ENCODE peak calls at places on chromosomes 2 and 18, in four cellular contexts. N is bronchial epithelial cell, C is adipocyte, L is brain microvascular endothelial cell. D is an unnamed sample.

GRCh38 chr2:44672431-44672830 is 269.1 kb upstream of the SIX3 start:
- DNase-seq in C (no peak), N (no peak), L (no peak), D (no peak)

GRCh38 chr18:35577045-35577848 is 4.3 kb upstream of the GALNT1 start:
- DNase-seq in C (no peak), N (peak; percentile 33), L (no peak), D (no peak)

GRCh38 chr2:149526689-149527088 is 60.9 kb downstream of the MMADHC start:
- DNase-seq in L (no peak), C (no peak), N (no peak), D (no peak)

GRCh38 chr2:20629581-20630291 is 21.2 kb downstream of the HS1BP3 start:
- DNase-seq in C (no peak), L (no peak), N (no peak), D (no peak)

GRCh38 chr18:3104190-3105054 is 91.5 kb upstream of the LPIN2 start:
- DNase-seq in L (no peak), N (peak; percentile 96), C (peak; percentile 71), D (no peak)

GRCh38 chr2:191612496-191612895 is 65.4 kb upstream of the NABP1 start:
- DNase-seq in N (peak; percentile 97), C (peak; percentile 60), L (peak; percentile 60), D (peak; percentile 75)

GRCh38 chr2:70958759-70959158 is 19.7 kb upstream of the ANKRD53 start:
- DNase-seq in N (no peak), C (no peak), L (no peak), D (no peak)

GRCh38 chr18:62324917-62325805 is at the start of gene TNFRSF11A:
- DNase-seq in C (peak; percentile 33), L (no peak), N (no peak), D (no peak)

GRCh38 chr2:143259368-143259958 is 130.2 kb downstream of the ARHGAP15 start:
- DNase-seq in C (peak; percentile 92), N (peak; percentile 67), L (peak; percentile 82), D (no peak)

GRCh38 chr2:96832751-96833507 is 10.9 kb downstream of the ANKRD23 start:
- DNase-seq in L (peak; percentile 70), N (peak; percentile 59), C (peak; percentile 61), D (no peak)

GRCh38 chr2:152694161-152694661 is 23.1 kb downstream of the PRPF40A start:
- DNase-seq in L (peak; percentile 87), C (peak; percentile 75), N (peak; percentile 17), D (no peak)

GRCh38 chr2:212727751-212728150 is 189.1 kb upstream of the ERBB4 start:
- DNase-seq in C (peak; percentile 43), N (peak; percentile 73), L (no peak), D (no peak)

DNA sequence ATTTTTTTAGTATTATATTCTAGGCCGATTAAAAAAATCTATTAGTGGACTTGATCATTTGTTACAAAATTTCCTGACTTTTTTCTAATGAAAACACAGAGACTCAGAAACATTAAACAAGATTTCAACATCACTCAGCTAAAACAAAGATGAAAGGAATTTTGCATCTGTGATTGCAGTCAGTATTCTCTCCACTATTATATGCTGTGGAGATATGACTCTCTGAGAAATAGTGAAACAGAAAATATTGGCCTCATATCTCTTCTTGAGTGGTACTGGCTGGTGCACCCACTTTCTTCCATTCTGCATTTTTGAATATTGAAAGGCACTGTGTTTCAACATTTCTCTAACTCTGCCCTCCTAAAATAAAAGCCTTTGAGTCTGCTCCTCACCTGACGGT is 914.2 kb downstream of the TSN start:
- DNase-seq in L (no peak), C (no peak), N (no peak), D (no peak)
- H3K36me3 ChIP-seq in L (no peaks in the 10 kb centered on the region), C (no peaks in the 10 kb centered on the region), N (no peaks in the 10 kb centered on the region), D (no peaks in the 10 kb centered on the region)

DNA sequence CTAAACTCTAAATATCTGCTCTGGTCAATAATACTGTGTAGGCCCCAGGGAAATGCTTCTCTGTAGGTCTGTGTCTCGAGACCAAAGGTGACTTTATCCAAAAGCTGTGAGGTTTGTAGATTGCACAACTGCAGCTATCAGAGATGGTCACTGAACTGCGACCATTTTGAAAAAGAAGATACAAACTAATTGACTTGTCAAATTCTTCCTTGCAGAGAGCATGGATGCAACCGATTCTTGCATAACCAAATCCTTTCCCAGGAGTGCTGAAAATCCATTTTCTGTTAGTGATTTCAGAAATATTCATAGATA is 155.8 kb downstream of the SH3BP4 start:
- DNase-seq in N (no peak), C (no peak), L (no peak), D (no peak)
- H3K36me3 ChIP-seq in N (no peaks in the 10 kb centered on the region), C (no peaks in the 10 kb centered on the region), L (no peaks in the 10 kb centered on the region), D (no peaks in the 10 kb centered on the region)

GRCh38 chr2:233655043-233655442 is 16.7 kb upstream of the UGT1A9 start:
- DNase-seq in C (no peak), L (no peak), N (no peak), D (no peak)

GRCh38 chr2:233654501-233654900 is 17.2 kb upstream of the UGT1A9 start:
- DNase-seq in L (no peak), C (no peak), N (no peak), D (no peak)

GRCh38 chr2:233651430-233651829 is 15.2 kb downstream of the UGT1A10 start:
- DNase-seq in C (no peak), L (no peak), N (no peak), D (no peak)

GRCh38 chr2:233656443-233656842 is 15.3 kb upstream of the UGT1A9 start:
- DNase-seq in N (no peak), L (no peak), C (no peak), D (no peak)

GRCh38 chr2:233650981-233651380 is 14.7 kb downstream of the UGT1A10 start:
- DNase-seq in N (peak; percentile 92), C (no peak), L (no peak), D (no peak)
- H3K36me3 ChIP-seq in N (no peaks in the 10 kb centered on the region), C (no peaks in the 10 kb centered on the region), L (no peaks in the 10 kb centered on the region), D (no peaks in the 10 kb centered on the region)

GRCh38 chr18:77068321-77068841 is 64.2 kb downstream of the MBP start:
- DNase-seq in C (peak; percentile 55), L (no peak), N (peak; percentile 48), D (no peak)

GRCh38 chr18:77069482-77069881 is 63.1 kb downstream of the MBP start:
- DNase-seq in C (no peak), N (no peak), L (no peak), D (no peak)

GRCh38 chr18:77069931-77070330 is 62.7 kb downstream of the MBP start:
- DNase-seq in C (no peak), L (no peak), N (no peak), D (no peak)

GRCh38 chr18:77067315-77068061 is 65.1 kb downstream of the MBP start:
- DNase-seq in N (peak; percentile 86), L (peak; percentile 97), C (peak; percentile 91), D (no peak)

GRCh38 chr18:77068890-77069312 is 63.7 kb downstream of the MBP start:
- DNase-seq in C (peak; percentile 32), N (no peak), L (no peak), D (no peak)
- H3K36me3 ChIP-seq in C (no peaks in the 10 kb centered on the region), N (peaks cover 1% of the 10 kb centered on the region), L (peaks cover 8% of the 10 kb centered on the region), D (peaks cover 6% of the 10 kb centered on the region)